ENCODE peak calls at places on chromosomes 12 and 14, in ten cellular contexts. D is non-pigmented ciliary epithelial cell; M is iris pigment epithelial cell; U is left colon; X is aorta; G is activated CD4-positive, alpha-beta memory T cell treated with anti-CD3 and anti-CD28 coated beads, Interleukin-2, amount 10 ng/mL, durations not matched to agents 7 days and 5 days; Y is heart right ventricle; E is NCI-H446 treated with DMSO at 0.1 percent for 48 hours; J is NCI-H1417; T is lower lobe of right lung. F is an unnamed sample.

GRCh38 chr14:101956179-101956885 is 8.0 kb upstream of the DYNC1H1 start:
- DNase-seq in T (peak; percentile 22), Y (no peak), J (no peak), E (no peak), G (no peak), M (no peak), X (peak; percentile 21), U (no peak), D (no peak), F (no peak)

GRCh38 chr12:26473291-26473690 is 277.9 kb downstream of the SSPN start:
- DNase-seq in J (no peak), T (no peak), Y (no peak), M (peak; percentile 15), E (peak; percentile 28), G (no peak), D (no peak), U (no peak), X (no peak), F (no peak)

GRCh38 chr12:6327591-6328041 is 14.3 kb downstream of the TNFRSF1A start:
- DNase-seq in T (no peak), Y (no peak), E (no peak), M (peak; percentile 18), J (no peak), D (no peak), U (no peak), X (no peak), G (no peak), F (no peak)

GRCh38 chr12:89707992-89708792 is 446 bp downstream of the ATP2B1 start:
- DNase-seq in J (peak; percentile 64), U (peak; percentile 26), X (peak; percentile 84), G (peak; percentile 48), D (no peak), Y (peak; percentile 48), E (no peak), T (peak; percentile 66), M (peak; percentile 40), F (peak; percentile 79)

GRCh38 chr12:15719230-15719629 is 70.0 kb downstream of the EPS8 start:
- DNase-seq in D (no peak), T (no peak), Y (no peak), J (no peak), X (no peak), E (no peak), U (no peak), M (peak; percentile 48), G (no peak), F (no peak)

GRCh38 chr12:23238190-23238589 is 613.2 kb downstream of the ETNK1 start:
- DNase-seq in U (no peak), Y (no peak), E (no peak), G (no peak), X (no peak), J (no peak), D (no peak), M (no peak), T (no peak), F (no peak)

GRCh38 chr12:57452937-57453509 is 2.1 kb upstream of the INHBE start:
- DNase-seq in G (peak; percentile 62), U (peak; percentile 62), E (peak; percentile 26), M (peak; percentile 68), D (peak; percentile 36), X (peak; percentile 94), J (peak; percentile 66), T (peak; percentile 83), Y (peak; percentile 82), F (peak; percentile 89)

GRCh38 chr14:77281852-77282251 is 10.8 kb upstream of the NGB start:
- DNase-seq in D (no peak), T (no peak), G (no peak), M (no peak), J (no peak), Y (no peak), E (no peak), X (no peak), U (no peak), F (no peak)

GRCh38 chr14:75831455-75831854 is 150.3 kb downstream of the TGFB3 start:
- DNase-seq in X (no peak), T (peak; percentile 86), E (no peak), Y (peak; percentile 29), G (peak; percentile 60), M (peak; percentile 93), U (peak; percentile 86), J (no peak), D (no peak), F (peak; percentile 78)

GRCh38 chr12:4111010-4111409 is 162.6 kb upstream of the CCND2 start:
- DNase-seq in X (no peak), D (no peak), J (no peak), G (no peak), U (no peak), E (no peak), Y (no peak), T (no peak), M (no peak), F (no peak)

GRCh38 chr14:37428954-37429353 is 166.1 kb downstream of the FOXA1 start:
- DNase-seq in D (no peak), U (no peak), X (no peak), Y (no peak), E (no peak), T (no peak), G (no peak), J (no peak), M (no peak), F (no peak)

F was measured in sigmoid colon.